ENCODE peak calls at places on chromosomes 12 and 14, in seven cellular contexts. One of them, this sample, is unnamed.

GRCh38 chr14:75864352-75864751 is 117.4 kb downstream of the TGFB3 start:
- DNase-seq in cardiac fibroblast: peak; percentile 86
- DNase-seq in PC-3: peak; percentile 97
- DNase-seq in stomach: no peak
- DNase-seq in astrocyte: peak; percentile 61
- DNase-seq in heart right ventricle: no peak
- DNase-seq in fibroblast of the aortic adventitia: peak; percentile 48
- DNase-seq in this sample: peak; percentile 82

GRCh38 chr12:58341791-58342190 is 400.4 kb downstream of the ATP23 start:
- DNase-seq in cardiac fibroblast: peak; percentile 55
- DNase-seq in PC-3: peak; percentile 13
- DNase-seq in stomach: no peak
- DNase-seq in astrocyte: peak; percentile 64
- DNase-seq in heart right ventricle: no peak
- DNase-seq in fibroblast of the aortic adventitia: peak; percentile 45
- DNase-seq in this sample: peak; percentile 73

GRCh38 chr14:94797887-94798286 is 28.0 kb upstream of the GSC start:
- DNase-seq in cardiac fibroblast: no peak
- DNase-seq in PC-3: no peak
- DNase-seq in stomach: no peak
- DNase-seq in astrocyte: no peak
- DNase-seq in heart right ventricle: no peak
- DNase-seq in fibroblast of the aortic adventitia: no peak
- DNase-seq in this sample: no peak

GRCh38 chr14:105330491-105330895 is 15.9 kb downstream of the PACS2 start:
- DNase-seq in cardiac fibroblast: peak; percentile 60
- DNase-seq in PC-3: peak; percentile 20
- DNase-seq in stomach: no peak
- DNase-seq in astrocyte: peak; percentile 60
- DNase-seq in heart right ventricle: no peak
- DNase-seq in fibroblast of the aortic adventitia: peak; percentile 65
- DNase-seq in this sample: peak; percentile 69

GRCh38 chr12:131723532-131723931 is 12.6 kb downstream of the SFSWAP start:
- DNase-seq in cardiac fibroblast: no peak
- DNase-seq in PC-3: no peak
- DNase-seq in stomach: no peak
- DNase-seq in astrocyte: no peak
- DNase-seq in heart right ventricle: no peak
- DNase-seq in fibroblast of the aortic adventitia: no peak
- DNase-seq in this sample: no peak

GRCh38 chr14:90301580-90302181 is 30.1 kb downstream of the NRDE2 start:
- DNase-seq in cardiac fibroblast: peak; percentile 78
- DNase-seq in PC-3: peak; percentile 60
- DNase-seq in stomach: no peak
- DNase-seq in astrocyte: peak; percentile 39
- DNase-seq in heart right ventricle: no peak
- DNase-seq in fibroblast of the aortic adventitia: peak; percentile 82
- DNase-seq in this sample: peak; percentile 81

GRCh38 chr12:64431791-64432190 is 20.1 kb upstream of the TBK1 start:
- DNase-seq in cardiac fibroblast: no peak
- DNase-seq in PC-3: no peak
- DNase-seq in stomach: no peak
- DNase-seq in astrocyte: no peak
- DNase-seq in heart right ventricle: no peak
- DNase-seq in fibroblast of the aortic adventitia: no peak
- DNase-seq in this sample: no peak

GRCh38 chr14:24110060-24110459 is 4.5 kb upstream of the DCAF11 start:
- DNase-seq in cardiac fibroblast: no peak
- DNase-seq in PC-3: no peak
- DNase-seq in stomach: no peak
- DNase-seq in astrocyte: no peak
- DNase-seq in heart right ventricle: no peak
- DNase-seq in fibroblast of the aortic adventitia: no peak
- DNase-seq in this sample: no peak

GRCh38 chr12:132451836-132452195 is 38.1 kb upstream of the FBRSL1 start:
- DNase-seq in cardiac fibroblast: no peak
- DNase-seq in PC-3: no peak
- DNase-seq in stomach: no peak
- DNase-seq in astrocyte: no peak
- DNase-seq in heart right ventricle: no peak
- DNase-seq in fibroblast of the aortic adventitia: no peak
- DNase-seq in this sample: no peak

GRCh38 chr12:130715996-130716917 is at the start of gene RIMBP2:
- DNase-seq in cardiac fibroblast: peak; percentile 52
- DNase-seq in PC-3: no peak
- DNase-seq in stomach: peak; percentile 14
- DNase-seq in astrocyte: peak; percentile 34
- DNase-seq in heart right ventricle: no peak
- DNase-seq in fibroblast of the aortic adventitia: peak; percentile 23
- DNase-seq in this sample: peak; percentile 8

GRCh38 chr12:11016937-11017336 is 5.5 kb downstream of the TAS2R19 start:
- DNase-seq in cardiac fibroblast: no peak
- DNase-seq in PC-3: no peak
- DNase-seq in stomach: no peak
- DNase-seq in astrocyte: no peak
- DNase-seq in heart right ventricle: no peak
- DNase-seq in fibroblast of the aortic adventitia: no peak
- DNase-seq in this sample: no peak

GRCh38 chr14:55272922-55273321 is 1.7 kb downstream of the FBXO34 start:
- DNase-seq in cardiac fibroblast: no peak
- DNase-seq in PC-3: peak; percentile 40
- DNase-seq in stomach: no peak
- DNase-seq in astrocyte: no peak
- DNase-seq in heart right ventricle: no peak
- DNase-seq in fibroblast of the aortic adventitia: no peak
- DNase-seq in this sample: no peak

GRCh38 chr12:8519208-8519607 is 5.9 kb downstream of the CLEC4D start:
- DNase-seq in cardiac fibroblast: no peak
- DNase-seq in PC-3: no peak
- DNase-seq in stomach: no peak
- DNase-seq in astrocyte: no peak
- DNase-seq in heart right ventricle: no peak
- DNase-seq in fibroblast of the aortic adventitia: no peak
- DNase-seq in this sample: no peak

GRCh38 chr12:92927055-92927435 is 2.0 kb downstream of the EEA1 start:
- DNase-seq in cardiac fibroblast: peak; percentile 63
- DNase-seq in PC-3: peak; percentile 56
- DNase-seq in stomach: no peak
- DNase-seq in astrocyte: no peak
- DNase-seq in heart right ventricle: peak; percentile 26
- DNase-seq in fibroblast of the aortic adventitia: peak; percentile 51
- DNase-seq in this sample: peak; percentile 51

GRCh38 chr14:23160924-23161522 is 22.4 kb downstream of the SLC7A8 start:
- DNase-seq in cardiac fibroblast: peak; percentile 86
- DNase-seq in PC-3: peak; percentile 62
- DNase-seq in stomach: peak; percentile 59
- DNase-seq in astrocyte: peak; percentile 82
- DNase-seq in heart right ventricle: peak; percentile 26
- DNase-seq in fibroblast of the aortic adventitia: peak; percentile 91
- DNase-seq in this sample: peak; percentile 91

GRCh38 chr12:63525831-63526230 is 142.5 kb downstream of the DPY19L2 start:
- DNase-seq in cardiac fibroblast: no peak
- DNase-seq in PC-3: no peak
- DNase-seq in stomach: no peak
- DNase-seq in astrocyte: no peak
- DNase-seq in heart right ventricle: no peak
- DNase-seq in fibroblast of the aortic adventitia: no peak
- DNase-seq in this sample: no peak

GRCh38 chr12:54004841-54005530 is 3.8 kb upstream of the HOXC8 start:
- DNase-seq in cardiac fibroblast: no peak
- DNase-seq in PC-3: no peak
- DNase-seq in stomach: no peak
- DNase-seq in astrocyte: no peak
- DNase-seq in heart right ventricle: no peak
- DNase-seq in fibroblast of the aortic adventitia: peak; percentile 19
- DNase-seq in this sample: no peak

GRCh38 chr14:68667313-68667791 is 125.5 kb downstream of the ZFP36L1 start:
- DNase-seq in cardiac fibroblast: peak; percentile 19
- DNase-seq in PC-3: no peak
- DNase-seq in stomach: no peak
- DNase-seq in astrocyte: peak; percentile 94
- DNase-seq in heart right ventricle: no peak
- DNase-seq in fibroblast of the aortic adventitia: peak; percentile 89
- DNase-seq in this sample: peak; percentile 45

GRCh38 chr14:72737560-72737943 is 156.3 kb downstream of the DPF3 start:
- DNase-seq in cardiac fibroblast: no peak
- DNase-seq in PC-3: no peak
- DNase-seq in stomach: no peak
- DNase-seq in astrocyte: no peak
- DNase-seq in heart right ventricle: no peak
- DNase-seq in fibroblast of the aortic adventitia: no peak
- DNase-seq in this sample: no peak

GRCh38 chr14:72736791-72737559 is 156.9 kb downstream of the DPF3 start:
- DNase-seq in cardiac fibroblast: no peak
- DNase-seq in PC-3: no peak
- DNase-seq in stomach: no peak
- DNase-seq in astrocyte: peak; percentile 44
- DNase-seq in heart right ventricle: no peak
- DNase-seq in fibroblast of the aortic adventitia: peak; percentile 30
- DNase-seq in this sample: no peak

GRCh38 chr14:72739446-72740405 is 154.2 kb downstream of the DPF3 start:
- DNase-seq in cardiac fibroblast: no peak
- DNase-seq in PC-3: no peak
- DNase-seq in stomach: peak; percentile 9
- DNase-seq in astrocyte: no peak
- DNase-seq in heart right ventricle: no peak
- DNase-seq in fibroblast of the aortic adventitia: no peak
- DNase-seq in this sample: no peak

GRCh38 chr14:72738181-72738611 is 155.7 kb downstream of the DPF3 start:
- DNase-seq in cardiac fibroblast: peak; percentile 22
- DNase-seq in PC-3: no peak
- DNase-seq in stomach: peak; percentile 15
- DNase-seq in astrocyte: no peak
- DNase-seq in heart right ventricle: peak; percentile 5
- DNase-seq in fibroblast of the aortic adventitia: no peak
- DNase-seq in this sample: no peak

DNA sequence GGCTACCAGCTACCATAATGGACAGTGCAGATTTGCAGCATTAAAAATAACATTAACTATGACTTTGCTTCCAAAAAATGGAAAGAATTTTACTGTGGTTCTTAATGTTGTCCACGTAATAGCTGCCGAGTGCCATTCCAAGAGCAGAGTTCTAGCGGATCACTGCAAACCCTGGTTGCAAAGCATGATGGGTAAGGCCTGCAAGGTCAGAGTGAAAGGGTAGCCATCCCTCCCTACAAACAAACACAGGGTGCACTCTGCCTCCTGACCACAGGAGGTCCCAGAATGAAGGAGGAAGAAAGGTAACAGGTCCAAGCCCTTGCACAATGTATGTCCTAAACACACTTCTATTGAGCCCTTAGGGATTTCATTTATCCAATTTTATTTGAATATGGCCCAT is 157.6 kb downstream of the DPF3 start:
- DNase-seq in cardiac fibroblast: peak; percentile 52
- DNase-seq in PC-3: peak; percentile 27
- DNase-seq in stomach: peak; percentile 21
- DNase-seq in astrocyte: peak; percentile 91
- DNase-seq in heart right ventricle: no peak
- DNase-seq in fibroblast of the aortic adventitia: peak; percentile 20
- DNase-seq in this sample: peak; percentile 28
- TF ChIP-seq CTCF in cardiac fibroblast: peak; percentile 10
- TF ChIP-seq CTCF in PC-3: peak; percentile 47
- TF ChIP-seq CTCF in stomach: no peak
- TF ChIP-seq CTCF in astrocyte: no peak
- TF ChIP-seq CTCF in heart right ventricle: peak; percentile 7
- TF ChIP-seq CTCF in fibroblast of the aortic adventitia: no peak
- TF ChIP-seq CTCF in this sample: peak; percentile 15

GRCh38 chr12:57127101-57127709 is 1.1 kb upstream of the LRP1 start:
- DNase-seq in cardiac fibroblast: no peak
- DNase-seq in PC-3: peak; percentile 62
- DNase-seq in stomach: peak; percentile 84
- DNase-seq in astrocyte: no peak
- DNase-seq in heart right ventricle: peak; percentile 72
- DNase-seq in fibroblast of the aortic adventitia: no peak
- DNase-seq in this sample: no peak
- TF ChIP-seq CTCF in cardiac fibroblast: no peak
- TF ChIP-seq CTCF in PC-3: peak; percentile 50
- TF ChIP-seq CTCF in stomach: no peak
- TF ChIP-seq CTCF in astrocyte: no peak
- TF ChIP-seq CTCF in heart right ventricle: peak; percentile 28
- TF ChIP-seq CTCF in fibroblast of the aortic adventitia: peak; percentile 30
- TF ChIP-seq CTCF in this sample: peak; percentile 18

GRCh38 chr14:77544571-77544970 is 46.0 kb upstream of the ISM2 start:
- DNase-seq in cardiac fibroblast: no peak
- DNase-seq in PC-3: no peak
- DNase-seq in stomach: no peak
- DNase-seq in astrocyte: no peak
- DNase-seq in heart right ventricle: no peak
- DNase-seq in fibroblast of the aortic adventitia: no peak
- DNase-seq in this sample: peak; percentile 8

GRCh38 chr14:77543240-77543551 is 44.6 kb upstream of the ISM2 start:
- DNase-seq in cardiac fibroblast: no peak
- DNase-seq in PC-3: no peak
- DNase-seq in stomach: no peak
- DNase-seq in astrocyte: no peak
- DNase-seq in heart right ventricle: no peak
- DNase-seq in fibroblast of the aortic adventitia: peak; percentile 31
- DNase-seq in this sample: no peak

GRCh38 chr14:77543637-77544334 is 45.2 kb upstream of the ISM2 start:
- DNase-seq in cardiac fibroblast: no peak
- DNase-seq in PC-3: no peak
- DNase-seq in stomach: no peak
- DNase-seq in astrocyte: peak; percentile 30
- DNase-seq in heart right ventricle: no peak
- DNase-seq in fibroblast of the aortic adventitia: peak; percentile 30
- DNase-seq in this sample: peak; percentile 36

GRCh38 chr14:77549451-77549850 is 50.8 kb upstream of the ISM2 start:
- DNase-seq in cardiac fibroblast: no peak
- DNase-seq in PC-3: no peak
- DNase-seq in stomach: no peak
- DNase-seq in astrocyte: no peak
- DNase-seq in heart right ventricle: no peak
- DNase-seq in fibroblast of the aortic adventitia: no peak
- DNase-seq in this sample: no peak

GRCh38 chr14:77547512-77547911 is 48.9 kb upstream of the ISM2 start:
- DNase-seq in cardiac fibroblast: no peak
- DNase-seq in PC-3: peak; percentile 18
- DNase-seq in stomach: no peak
- DNase-seq in astrocyte: no peak
- DNase-seq in heart right ventricle: no peak
- DNase-seq in fibroblast of the aortic adventitia: no peak
- DNase-seq in this sample: no peak
- TF ChIP-seq CTCF in cardiac fibroblast: peak; percentile 25
- TF ChIP-seq CTCF in PC-3: peak; percentile 59
- TF ChIP-seq CTCF in stomach: no peak
- TF ChIP-seq CTCF in astrocyte: no peak
- TF ChIP-seq CTCF in heart right ventricle: no peak
- TF ChIP-seq CTCF in fibroblast of the aortic adventitia: peak; percentile 15
- TF ChIP-seq CTCF in this sample: peak; percentile 14

GRCh38 chr12:79008591-79008990 is 144.0 kb downstream of the SYT1 start:
- DNase-seq in cardiac fibroblast: no peak
- DNase-seq in PC-3: no peak
- DNase-seq in stomach: no peak
- DNase-seq in astrocyte: no peak
- DNase-seq in heart right ventricle: no peak
- DNase-seq in fibroblast of the aortic adventitia: no peak
- DNase-seq in this sample: no peak

GRCh38 chr12:79000501-79000900 is 135.9 kb downstream of the SYT1 start:
- DNase-seq in cardiac fibroblast: peak; percentile 32
- DNase-seq in PC-3: no peak
- DNase-seq in stomach: no peak
- DNase-seq in astrocyte: no peak
- DNase-seq in heart right ventricle: no peak
- DNase-seq in fibroblast of the aortic adventitia: peak; percentile 48
- DNase-seq in this sample: peak; percentile 14

GRCh38 chr12:79001404-79001803 is 136.8 kb downstream of the SYT1 start:
- DNase-seq in cardiac fibroblast: no peak
- DNase-seq in PC-3: no peak
- DNase-seq in stomach: no peak
- DNase-seq in astrocyte: no peak
- DNase-seq in heart right ventricle: no peak
- DNase-seq in fibroblast of the aortic adventitia: no peak
- DNase-seq in this sample: no peak

GRCh38 chr12:79006306-79006705 is 141.7 kb downstream of the SYT1 start:
- DNase-seq in cardiac fibroblast: peak; percentile 54
- DNase-seq in PC-3: peak; percentile 52
- DNase-seq in stomach: no peak
- DNase-seq in astrocyte: peak; percentile 52
- DNase-seq in heart right ventricle: no peak
- DNase-seq in fibroblast of the aortic adventitia: peak; percentile 25
- DNase-seq in this sample: peak; percentile 28
- TF ChIP-seq CTCF in cardiac fibroblast: peak; percentile 21
- TF ChIP-seq CTCF in PC-3: peak; percentile 69
- TF ChIP-seq CTCF in stomach: no peak
- TF ChIP-seq CTCF in astrocyte: no peak
- TF ChIP-seq CTCF in heart right ventricle: no peak
- TF ChIP-seq CTCF in fibroblast of the aortic adventitia: no peak
- TF ChIP-seq CTCF in this sample: peak; percentile 18

This sample was measured in fibroblast of pulmonary artery.